ENCODE peak calls at places on chromosomes 7 and 10, in ten cellular contexts. W is ovary; K is SK-N-DZ; L is activated naive CD4-positive, alpha-beta T cell treated with Interleukin-2 at 50 U/mL for 16 hours; D is hippocampal formation; H is HL-60; S is cerebellar nuclear complex; M is vagina; O is heart left ventricle; Y is dorsolateral prefrontal cortex. F is an unnamed sample.

GRCh38 chr10:5832946-5833345 is 19.7 kb upstream of the GDI2 start:
- DNase-seq in W (no peak), K (no peak), L (no peak), D (no peak), H (no peak), S (no peak), M (no peak), O (no peak), Y (peak), F (no peak)

GRCh38 chr10:35153723-35154122 is 27.1 kb downstream of the CREM start:
- DNase-seq in W (no peak), K (no peak), L (no peak), D (no peak), H (no peak), S (no peak), M (no peak), O (no peak), Y (no peak), F (no peak)

GRCh38 chr7:140752533-140752932 is 56.0 kb downstream of the NDUFB2 start:
- DNase-seq in W (no peak), K (no peak), L (no peak), D (no peak), H (peak), S (no peak), M (no peak), O (no peak), Y (no peak), F (no peak)

GRCh38 chr7:1849351-1849951 is 179.4 kb downstream of the ELFN1 start:
- DNase-seq in W (no peak), K (no peak), L (no peak), D (no peak), H (no peak), S (no peak), M (no peak), O (peak), Y (peak), F (peak)

GRCh38 chr10:3945026-3945425 is 160.0 kb upstream of the KLF6 start:
- DNase-seq in W (no peak), K (no peak), L (no peak), D (no peak), H (no peak), S (no peak), M (no peak), O (no peak), Y (no peak), F (no peak)

GRCh38 chr7:145845345-145845744 is 271.3 kb upstream of the CNTNAP2 start:
- DNase-seq in W (no peak), K (no peak), L (no peak), D (no peak), H (no peak), S (no peak), M (no peak), O (no peak), Y (no peak), F (no peak)

GRCh38 chr10:113665806-113666354 is 2.0 kb upstream of the NRAP start:
- DNase-seq in W (no peak), K (no peak), L (no peak), D (no peak), H (no peak), S (no peak), M (no peak), O (no peak), Y (no peak), F (no peak)

GRCh38 chr10:48449501-48450232 is 143.2 kb downstream of the MAPK8 start:
- DNase-seq in W (no peak), K (no peak), L (no peak), D (no peak), H (no peak), S (no peak), M (no peak), O (peak), Y (peak), F (no peak)

GRCh38 chr10:132662186-132662920 is 123.6 kb downstream of the NKX6-2 start:
- DNase-seq in W (no peak), K (no peak), L (no peak), D (no peak), H (no peak), S (no peak), M (no peak), O (no peak), Y (no peak), F (no peak)

GRCh38 chr10:119129721-119130120 is 25.8 kb downstream of the DENND10 start:
- DNase-seq in W (no peak), K (no peak), L (no peak), D (no peak), H (no peak), S (no peak), M (no peak), O (no peak), Y (no peak), F (no peak)

GRCh38 chr7:39313958-39314357 is 252.2 kb upstream of the YAE1 start:
- DNase-seq in W (no peak), K (no peak), L (no peak), D (no peak), H (no peak), S (no peak), M (no peak), O (no peak), Y (no peak), F (no peak)

GRCh38 chr10:109919224-109919623 is 4.1 kb downstream of the XPNPEP1 start:
- DNase-seq in W (no peak), K (no peak), L (no peak), D (no peak), H (no peak), S (no peak), M (no peak), O (no peak), Y (no peak), F (no peak)

GRCh38 chr7:80876894-80877414 is 41.9 kb downstream of the SEMA3C start:
- DNase-seq in W (no peak), K (peak), L (no peak), D (no peak), H (no peak), S (no peak), M (no peak), O (no peak), Y (no peak), F (peak)

GRCh38 chr10:14092749-14093148 is 238.0 kb downstream of the FRMD4A start:
- DNase-seq in W (no peak), K (no peak), L (no peak), D (no peak), H (no peak), S (no peak), M (no peak), O (no peak), Y (no peak), F (no peak)

F was measured in BE2C.